ENCODE peak calls at places on chromosomes 6 and 20, in four cellular contexts. H is GM13976, O is neural crest cell, C is HL-60. L is an unnamed sample.

GRCh38 chr6:52284131-52284459 is 447 bp downstream of the MCM3 start:
- DNase-seq in O (peak; percentile 71), C (no peak), H (no peak), L (peak; percentile 50)

GRCh38 chr20:62732766-62733165 is 24.1 kb downstream of the NTSR1 start:
- DNase-seq in C (no peak), H (no peak), O (no peak), L (no peak)

GRCh38 chr20:35663516-35663812 is 1.2 kb downstream of the CPNE1 start:
- DNase-seq in C (no peak), O (no peak), H (no peak), L (no peak)

GRCh38 chr20:64077094-64077493 is 2.2 kb downstream of the RGS19 start:
- DNase-seq in H (peak; percentile 75), C (peak; percentile 79), O (no peak), L (no peak)

GRCh38 chr6:118580585-118581419 is 32.7 kb downstream of the PLN start:
- DNase-seq in O (peak; percentile 14), C (peak; percentile 38), H (peak; percentile 22), L (no peak)

GRCh38 chr6:160115421-160115820 is 6.2 kb upstream of the SLC22A1 start:
- DNase-seq in O (no peak), H (no peak), C (no peak), L (no peak)

GRCh38 chr6:5119090-5119951 is 34.2 kb downstream of the PPP1R3G start:
- DNase-seq in H (no peak), O (no peak), C (no peak), L (no peak)

GRCh38 chr20:51238675-51239305 is 215.9 kb upstream of the KCNG1 start:
- DNase-seq in C (no peak), O (no peak), H (no peak), L (no peak)

GRCh38 chr20:34732523-34732922 is 28.4 kb downstream of the TP53INP2 start:
- DNase-seq in H (no peak), C (no peak), O (no peak), L (no peak)

GRCh38 chr20:3339076-3339475 is 68.4 kb downstream of the DNAAF9 start:
- DNase-seq in H (no peak), C (no peak), O (no peak), L (no peak)

GRCh38 chr6:168136622-168137021 is 57.6 kb upstream of the FRMD1 start:
- DNase-seq in C (no peak), H (no peak), O (no peak), L (no peak)

GRCh38 chr6:148761532-148761951 is 14.7 kb downstream of the UST start:
- DNase-seq in O (no peak), C (no peak), H (no peak), L (no peak)

GRCh38 chr20:4135385-4136077 is 120.2 kb upstream of the RNF24 start:
- DNase-seq in C (peak; percentile 78), H (no peak), O (no peak), L (peak; percentile 62)

GRCh38 chr6:2658788-2659187 is 91.9 kb downstream of the MYLK4 start:
- DNase-seq in C (no peak), O (no peak), H (peak; percentile 44), L (no peak)

GRCh38 chr20:58892932-58893224 is 40.4 kb downstream of the GNAS start:
- DNase-seq in O (no peak), C (no peak), H (peak; percentile 45), L (no peak)

GRCh38 chr20:20820104-20820503 is 107.7 kb upstream of the RALGAPA2 start:
- DNase-seq in H (no peak), C (no peak), O (peak; percentile 39), L (no peak)

GRCh38 chr6:151209071-151209831 is 30.5 kb upstream of the AKAP12 start:
- DNase-seq in H (no peak), O (no peak), C (no peak), L (no peak)

GRCh38 chr20:32018269-32019155 is 8.3 kb downstream of the CCM2L start:
- DNase-seq in C (no peak), H (peak; percentile 82), O (peak; percentile 78), L (peak; percentile 71)

DNA sequence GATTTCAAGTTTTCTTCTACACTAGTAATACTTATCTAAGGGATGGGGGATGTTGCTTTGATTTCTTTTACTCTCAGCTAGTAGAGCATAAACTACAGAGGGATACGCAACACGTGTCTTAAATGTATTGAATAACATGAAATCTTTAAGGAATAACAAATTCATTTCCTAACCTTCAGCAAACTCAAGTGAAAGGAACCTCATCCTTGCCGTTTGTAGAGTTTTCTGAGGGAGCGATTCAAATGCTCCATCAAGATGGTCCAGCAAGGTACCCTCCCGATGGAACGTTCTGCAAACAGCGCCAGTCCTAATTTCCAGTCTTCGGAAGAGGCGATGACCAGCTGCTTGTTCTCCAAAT is 95.4 kb upstream of the RIN2 start:
- DNase-seq in H (no peak), O (no peak), C (no peak), L (no peak)
- TF ChIP-seq CTCF in H (no peak), O (no peak), C (no peak), L (no peak)

GRCh38 chr6:37653229-37653628 is 44.5 kb downstream of the MDGA1 start:
- DNase-seq in H (no peak), O (no peak), C (no peak), L (no peak)

GRCh38 chr6:37651991-37652390 is 45.7 kb downstream of the MDGA1 start:
- DNase-seq in C (no peak), O (no peak), H (no peak), L (no peak)

GRCh38 chr6:37654727-37655500 is 42.8 kb downstream of the MDGA1 start:
- DNase-seq in H (no peak), O (no peak), C (no peak), L (no peak)

GRCh38 chr6:37655666-37656065 is 42.0 kb downstream of the MDGA1 start:
- DNase-seq in O (no peak), H (no peak), C (no peak), L (no peak)

GRCh38 chr6:37653933-37654565 is 43.6 kb downstream of the MDGA1 start:
- DNase-seq in H (peak; percentile 80), C (peak; percentile 21), O (peak; percentile 34), L (no peak)
- TF ChIP-seq CTCF in H (peak; percentile 58), C (peak; percentile 86), O (peak; percentile 80), L (no peak)

GRCh38 chr6:116933488-116933887 is 56.4 kb downstream of the RFX6 start:
- DNase-seq in H (no peak), O (no peak), C (no peak), L (no peak)
- TF ChIP-seq CTCF in H (no peak), O (no peak), C (no peak), L (no peak)

DNA sequence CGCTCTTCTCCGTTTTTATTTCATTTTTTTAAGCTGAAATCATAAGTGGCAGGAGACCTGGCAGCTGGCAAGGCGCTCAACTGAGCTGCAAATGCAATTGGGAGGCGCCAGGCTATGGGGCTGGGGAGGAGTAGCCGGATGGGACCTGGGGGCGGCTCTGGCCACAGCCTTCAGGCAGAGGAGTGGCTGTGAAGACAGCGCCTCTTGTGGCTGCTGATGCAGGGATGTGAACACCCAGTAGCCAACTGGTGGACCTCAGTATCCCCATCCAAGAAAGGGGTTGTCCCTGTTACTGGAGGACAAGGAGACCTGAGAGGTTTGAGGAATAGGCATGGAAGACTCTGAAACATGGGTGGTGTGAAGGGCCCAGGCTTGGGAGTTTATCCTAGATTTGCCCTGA is 12.6 kb downstream of the KCNK17 start:
- DNase-seq in C (no peak), H (no peak), O (peak; percentile 6), L (no peak)
- TF ChIP-seq CTCF in C (no peak), H (no peak), O (peak; percentile 42), L (no peak)

DNA sequence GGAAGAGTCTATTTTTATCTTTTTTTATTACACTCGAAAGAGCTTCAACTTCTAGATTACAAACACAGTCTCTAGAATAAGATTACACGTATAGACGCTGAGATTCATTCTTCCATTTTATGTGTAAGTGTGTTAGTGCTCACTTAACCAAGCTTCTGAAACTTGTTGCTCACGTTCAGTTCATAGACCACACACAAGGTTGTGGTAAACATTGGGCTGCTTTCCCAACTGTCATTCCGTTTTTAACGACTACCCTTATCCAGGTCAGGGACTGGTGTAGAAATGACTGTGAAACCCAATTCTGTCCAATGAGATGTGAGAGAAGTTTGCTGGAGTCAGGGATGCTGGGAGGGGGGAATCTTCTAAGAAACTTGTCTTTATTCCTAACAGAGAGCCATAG is 78.7 kb downstream of the TPBG start:
- DNase-seq in O (no peak), H (no peak), C (no peak), L (no peak)
- TF ChIP-seq CTCF in O (no peak), H (no peak), C (no peak), L (no peak)